ENCODE peak calls at places on chromosome 4, in nine cellular contexts. O, P, Z, F, N, R, C, A and Q are unnamed samples.

GRCh38 chr4:100493756-100494155 is 24.1 kb downstream of the EMCN start:
- DNase-seq in O (no peak), P (no peak), Z (no peak), F (no peak), N (no peak), R (peak), C (no peak), A (no peak), Q (no peak)

GRCh38 chr4:132587626-132588025 is 561.5 kb upstream of the PCDH10 start:
- DNase-seq in O (no peak), P (no peak), Z (no peak), F (no peak), N (no peak), R (peak), C (no peak), A (peak), Q (no peak)

GRCh38 chr4:116361782-116362181 is 723.6 kb downstream of the TRAM1L1 start:
- DNase-seq in O (no peak), P (no peak), Z (no peak), F (no peak), N (no peak), R (peak), C (no peak), A (no peak), Q (no peak)

GRCh38 chr4:159495515-159496236 is 392.8 kb downstream of the RAPGEF2 start:
- DNase-seq in O (no peak), P (no peak), Z (no peak), F (no peak), N (no peak), R (peak), C (no peak), A (no peak), Q (no peak)

GRCh38 chr4:94177822-94178221 is 29.8 kb upstream of the SMARCAD1 start:
- DNase-seq in O (no peak), P (no peak), Z (no peak), F (no peak), N (no peak), R (no peak), C (no peak), A (no peak), Q (no peak)

GRCh38 chr4:137530176-137530575 is 2.1 kb downstream of the PCDH18 start:
- DNase-seq in O (no peak), P (no peak), Z (no peak), F (no peak), N (no peak), R (peak), C (no peak), A (no peak), Q (no peak)

GRCh38 chr4:168688584-168688983 is 191.7 kb downstream of the PALLD start:
- DNase-seq in O (no peak), P (no peak), Z (no peak), F (no peak), N (no peak), R (no peak), C (no peak), A (no peak), Q (no peak)

GRCh38 chr4:8727131-8727530 is 134.6 kb downstream of the CPZ start:
- DNase-seq in O (no peak), P (no peak), Z (no peak), F (no peak), N (no peak), R (no peak), C (peak), A (no peak), Q (no peak)

GRCh38 chr4:51942108-51942832 is 77.9 kb downstream of the LRRC66 start:
- DNase-seq in O (no peak), P (no peak), Z (no peak), F (peak), N (no peak), R (peak), C (no peak), A (peak), Q (no peak)

GRCh38 chr4:152976466-152976761 is 40.3 kb downstream of the FHDC1 start:
- DNase-seq in O (no peak), P (no peak), Z (no peak), F (no peak), N (no peak), R (no peak), C (no peak), A (no peak), Q (no peak)

GRCh38 chr4:77196866-77197265 is 39.9 kb downstream of the CCNG2 start:
- DNase-seq in O (no peak), P (no peak), Z (no peak), F (no peak), N (peak), R (no peak), C (no peak), A (no peak), Q (no peak)

GRCh38 chr4:148515248-148515647 is 73.0 kb upstream of the NR3C2 start:
- DNase-seq in O (no peak), P (no peak), Z (no peak), F (no peak), N (no peak), R (peak), C (no peak), A (peak), Q (no peak)

GRCh38 chr4:598925-599324 is 22.8 kb upstream of the TMEM271 start:
- DNase-seq in O (no peak), P (no peak), Z (no peak), F (no peak), N (no peak), R (no peak), C (no peak), A (no peak), Q (no peak)

GRCh38 chr4:1009647-1010521 is 1.5 kb upstream of the FGFRL1 start:
- DNase-seq in O (peak), P (peak), Z (peak), F (peak), N (peak), R (no peak), C (peak), A (peak), Q (peak)

GRCh38 chr4:2981256-2981804 is 18.0 kb downstream of the GRK4 start:
- DNase-seq in O (peak), P (no peak), Z (no peak), F (no peak), N (no peak), R (no peak), C (no peak), A (no peak), Q (no peak)

GRCh38 chr4:2977116-2978097 is 14.0 kb downstream of the GRK4 start:
- DNase-seq in O (no peak), P (no peak), Z (no peak), F (peak), N (no peak), R (peak), C (no peak), A (peak), Q (no peak)

DNA sequence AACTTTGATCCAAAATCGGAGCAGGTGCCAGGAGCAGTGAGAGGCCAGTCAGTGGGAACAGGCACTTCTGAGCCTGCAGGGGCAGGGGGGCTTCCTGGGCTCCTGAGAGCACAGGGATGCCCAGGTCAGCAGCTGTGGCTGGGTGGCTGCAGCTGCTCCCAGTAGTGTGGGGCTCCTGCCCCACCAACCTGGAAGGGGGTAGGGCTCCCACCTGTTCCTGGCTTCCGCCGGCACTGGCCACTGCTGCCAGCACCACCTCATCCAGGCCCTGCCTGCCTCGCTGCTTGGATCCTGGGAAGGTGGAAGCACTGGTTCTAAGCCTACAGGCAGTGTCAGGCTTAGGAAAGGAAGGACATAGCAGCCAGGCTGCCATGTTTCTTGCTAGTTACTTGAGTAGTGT is 18.6 kb downstream of the GRK4 start:
- DNase-seq in O (no peak), P (no peak), Z (no peak), F (no peak), N (no peak), R (no peak), C (no peak), A (no peak), Q (no peak)
- TF ChIP-seq CTCF in O (no peak), P (no peak), Z (no peak), F (no peak), N (no peak), R (no peak), C (no peak), A (no peak), Q (no peak)

DNA sequence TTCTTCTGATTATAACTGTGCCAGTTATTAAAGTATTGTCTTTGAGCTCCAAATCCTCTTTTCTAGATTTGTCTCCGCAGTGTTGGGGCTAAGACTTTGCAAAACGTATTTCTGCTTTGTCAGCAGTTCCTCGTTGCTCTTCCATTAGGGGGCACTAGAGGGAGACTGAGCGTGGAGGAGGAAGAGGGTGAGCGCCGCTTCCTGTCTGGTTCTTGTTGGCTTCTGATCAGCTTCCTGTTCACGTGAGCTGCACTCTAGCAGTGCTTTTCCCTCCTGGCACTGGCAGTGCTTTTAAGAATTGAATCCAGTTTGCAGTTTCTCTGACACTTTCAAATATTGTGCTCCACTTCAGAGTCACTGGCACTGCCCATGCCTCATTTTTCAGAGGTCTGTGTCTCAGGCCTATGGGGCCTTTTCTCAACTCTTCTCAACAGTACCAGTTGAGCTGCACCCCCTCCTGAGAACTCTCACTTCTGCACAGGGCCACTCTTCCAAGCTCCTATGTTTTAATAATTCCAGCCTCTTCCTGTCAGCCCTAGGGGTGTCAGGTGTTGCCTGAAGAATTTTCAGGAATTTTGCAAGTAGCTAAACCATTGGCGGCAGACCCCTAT is 54.4 kb upstream of the LCORL start:
- DNase-seq in O (peak), P (peak), Z (no peak), F (peak), N (no peak), R (no peak), C (no peak), A (peak), Q (no peak)
- TF ChIP-seq CTCF in O (peak), P (peak), Z (peak), F (no peak), N (no peak), R (no peak), C (no peak), A (peak), Q (no peak)

DNA sequence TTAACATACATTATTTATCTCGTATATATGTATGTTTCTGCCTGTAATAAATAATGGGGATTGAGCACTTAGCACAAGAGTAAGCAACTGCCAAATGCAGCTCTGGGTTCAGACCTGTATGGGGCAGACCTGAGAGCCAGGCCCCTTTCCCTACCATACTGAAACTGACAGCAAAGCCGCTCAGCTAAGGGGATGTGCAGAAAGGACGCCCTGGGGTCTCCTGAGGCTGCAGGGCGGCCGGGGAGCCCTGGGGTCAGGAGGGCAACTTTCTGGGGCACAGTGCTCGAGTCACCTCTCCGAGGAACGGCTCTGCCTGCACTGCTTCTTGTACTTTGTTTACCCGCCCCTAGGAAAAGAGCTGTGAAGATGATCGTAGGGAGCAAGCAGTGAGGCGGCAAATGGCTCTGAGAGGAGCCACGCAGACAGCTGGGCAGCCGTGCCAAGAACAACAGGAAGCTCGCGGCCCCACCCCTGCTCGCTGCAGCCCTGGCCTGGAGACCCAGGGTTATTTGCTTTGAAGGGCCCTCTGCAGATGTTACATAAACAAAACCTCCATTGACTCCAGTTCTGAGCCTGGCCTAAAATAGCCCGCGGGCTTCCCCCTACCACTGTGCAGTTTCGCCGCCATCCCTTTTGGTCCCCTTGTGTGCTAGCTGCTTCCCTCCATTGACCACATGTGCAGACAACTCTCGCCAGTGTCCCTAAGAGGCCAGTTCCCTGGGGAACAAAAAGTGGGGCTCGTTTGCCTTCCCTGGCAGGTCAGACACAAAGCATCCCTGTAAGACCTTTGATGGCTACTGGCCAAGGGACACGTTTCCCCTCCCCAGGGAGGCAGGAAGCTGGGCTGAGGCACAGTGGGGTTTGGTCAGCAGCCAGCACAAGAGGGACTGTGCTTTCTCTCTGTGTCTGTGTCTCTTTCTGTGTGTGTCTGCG is 111.3 kb upstream of the LNX1 start:
- DNase-seq in O (peak), P (peak), Z (peak), F (peak), N (peak), R (peak), C (peak), A (peak), Q (peak)
- TF ChIP-seq CTCF in O (peak), P (no peak), Z (no peak), F (no peak), N (peak), R (no peak), C (no peak), A (peak), Q (no peak)

GRCh38 chr4:6427439-6428090 is 44.8 kb downstream of the PPP2R2C start:
- DNase-seq in O (no peak), P (no peak), Z (no peak), F (peak), N (no peak), R (no peak), C (no peak), A (no peak), Q (no peak)
- TF ChIP-seq CTCF in O (peak), P (no peak), Z (no peak), F (no peak), N (no peak), R (no peak), C (no peak), A (no peak), Q (no peak)

GRCh38 chr4:165016971-165017370 is 14.8 kb upstream of the TRIM60 start:
- DNase-seq in O (no peak), P (peak), Z (no peak), F (no peak), N (no peak), R (no peak), C (no peak), A (peak), Q (no peak)
- TF ChIP-seq CTCF in O (peak), P (peak), Z (no peak), F (no peak), N (no peak), R (no peak), C (no peak), A (peak), Q (no peak)

GRCh38 chr4:20251061-20251795 is 477 bp upstream of the SLIT2 start:
- DNase-seq in O (no peak), P (no peak), Z (no peak), F (peak), N (no peak), R (no peak), C (no peak), A (peak), Q (no peak)

GRCh38 chr4:20252656-20253271 is 1.1 kb downstream of the SLIT2 start:
- DNase-seq in O (no peak), P (peak), Z (peak), F (peak), N (peak), R (peak), C (no peak), A (peak), Q (no peak)

GRCh38 chr4:20249333-20249732 is 2.4 kb upstream of the SLIT2 start:
- DNase-seq in O (no peak), P (no peak), Z (no peak), F (peak), N (no peak), R (peak), C (no peak), A (peak), Q (no peak)

GRCh38 chr4:20251796-20252655 is at the start of gene SLIT2:
- DNase-seq in O (no peak), P (peak), Z (peak), F (peak), N (peak), R (peak), C (peak), A (peak), Q (peak)

DNA sequence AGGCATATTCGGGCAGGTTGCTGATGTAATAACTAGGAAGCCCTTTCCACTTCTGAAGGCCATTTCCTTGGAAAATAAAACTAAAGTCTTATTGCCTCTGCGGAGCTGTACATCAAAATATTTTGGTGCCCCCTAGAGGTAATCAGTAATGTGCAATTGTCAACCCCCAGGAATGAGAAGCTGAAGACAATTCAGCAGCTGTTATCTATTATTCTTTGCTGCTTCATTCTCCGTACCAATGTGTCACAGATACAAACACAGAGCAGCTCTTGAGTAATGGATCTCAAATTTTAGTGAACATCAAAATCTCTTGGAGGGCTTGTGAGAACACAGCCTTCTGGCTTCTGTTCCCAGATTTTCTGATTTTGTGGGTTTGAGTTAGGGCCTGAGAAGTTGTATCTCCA is 3.5 kb upstream of the SLIT2 start:
- DNase-seq in O (peak), P (no peak), Z (no peak), F (peak), N (peak), R (peak), C (no peak), A (peak), Q (peak)
- TF ChIP-seq CTCF in O (peak), P (peak), Z (peak), F (peak), N (peak), R (peak), C (peak), A (peak), Q (no peak)

GRCh38 chr4:163350672-163351071 is 7.0 kb downstream of the NPY5R start:
- DNase-seq in O (no peak), P (no peak), Z (no peak), F (no peak), N (no peak), R (peak), C (no peak), A (peak), Q (no peak)

GRCh38 chr4:163353054-163353453 is 9.4 kb downstream of the NPY5R start:
- DNase-seq in O (no peak), P (no peak), Z (no peak), F (no peak), N (no peak), R (no peak), C (no peak), A (no peak), Q (no peak)

GRCh38 chr4:163356104-163356503 is 12.4 kb downstream of the NPY5R start:
- DNase-seq in O (no peak), P (no peak), Z (no peak), F (no peak), N (no peak), R (no peak), C (no peak), A (no peak), Q (no peak)
- TF ChIP-seq CTCF in O (peak), P (peak), Z (no peak), F (no peak), N (no peak), R (no peak), C (no peak), A (peak), Q (no peak)